ENCODE peak calls at places on chromosomes 2 and 18, in five cellular contexts. C is K562, X is HepG2, P is GM12878, U is upper lobe of left lung. B is an unnamed sample.

GRCh38 chr18:58892536-58892935 is 27.9 kb downstream of the ZNF532 start:
- ATAC-seq in C (no peak), X (no peak), P (no peak), U (no peak), B (no peak)

GRCh38 chr2:222646008-222646407 is 9.9 kb downstream of the FARSB start:
- ATAC-seq in C (peak), X (no peak), P (no peak), U (no peak), B (no peak)

GRCh38 chr2:44286884-44287638 is 11.8 kb downstream of the SLC3A1 start:
- ATAC-seq in C (no peak), X (no peak), P (no peak), U (no peak), B (no peak)

GRCh38 chr2:239240480-239240881 is 160.3 kb downstream of the HDAC4 start:
- ATAC-seq in C (peak), X (no peak), P (no peak), U (peak), B (peak)

GRCh38 chr2:217433522-217433921 is 569.3 kb downstream of the TNS1 start:
- ATAC-seq in C (no peak), X (no peak), P (no peak), U (no peak), B (no peak)

GRCh38 chr2:159133795-159134194 is 152.7 kb downstream of the WDSUB1 start:
- ATAC-seq in C (no peak), X (no peak), P (peak), U (no peak), B (no peak)

GRCh38 chr2:160635488-160635887 is 141.9 kb upstream of the RBMS1 start:
- ATAC-seq in C (no peak), X (no peak), P (no peak), U (peak), B (peak)

GRCh38 chr2:109201465-109202420 is 72.7 kb downstream of the SH3RF3 start:
- ATAC-seq in C (no peak), X (no peak), P (no peak), U (no peak), B (no peak)

GRCh38 chr2:216525972-216526371 is 27.3 kb downstream of the RPL37A start:
- ATAC-seq in C (no peak), X (no peak), P (no peak), U (no peak), B (no peak)

GRCh38 chr2:109304248-109304647 is 175.2 kb downstream of the SH3RF3 start:
- ATAC-seq in C (no peak), X (no peak), P (no peak), U (peak), B (no peak)

GRCh38 chr18:57803119-57803969 is at the start of gene ATP8B1:
- ATAC-seq in C (peak), X (peak), P (peak), U (peak), B (peak)
- TF ChIP-seq EP300 in C (no peak), X (no peak), P (no peak), U (no peak), B (no peak)

DNA sequence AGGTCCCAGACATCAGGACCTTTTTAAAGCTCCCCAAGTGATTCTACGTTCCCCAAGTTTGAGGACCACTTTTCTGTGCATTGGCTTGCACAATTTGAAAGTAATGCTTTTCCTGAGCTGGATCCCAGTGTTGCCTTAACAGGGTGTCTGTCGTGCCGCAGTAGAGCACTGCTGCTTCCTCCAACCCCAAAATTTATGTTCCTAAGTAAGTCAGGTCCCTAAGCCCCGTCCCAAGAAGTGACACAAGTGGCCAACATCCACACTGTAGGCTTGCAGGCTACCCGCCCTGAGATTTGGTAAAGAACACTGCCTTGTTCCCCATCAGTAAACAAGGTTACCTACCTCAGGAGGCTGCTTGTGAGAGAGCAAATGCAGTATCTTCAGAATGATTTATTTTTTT is 2.0 kb downstream of the SFT2D3 start:
- ATAC-seq in C (no peak), X (no peak), P (no peak), U (no peak), B (no peak)
- TF ChIP-seq POLR2AphosphoS5 in C (no peak), X (no peak), P (no peak), U (no peak), B (no peak)

GRCh38 chr2:71550801-71551630 is 97.7 kb downstream of the DYSF start:
- ATAC-seq in C (no peak), X (no peak), P (no peak), U (no peak), B (no peak)
- TF ChIP-seq EP300 in C (no peak), X (no peak), P (no peak), U (no peak), B (no peak)

DNA sequence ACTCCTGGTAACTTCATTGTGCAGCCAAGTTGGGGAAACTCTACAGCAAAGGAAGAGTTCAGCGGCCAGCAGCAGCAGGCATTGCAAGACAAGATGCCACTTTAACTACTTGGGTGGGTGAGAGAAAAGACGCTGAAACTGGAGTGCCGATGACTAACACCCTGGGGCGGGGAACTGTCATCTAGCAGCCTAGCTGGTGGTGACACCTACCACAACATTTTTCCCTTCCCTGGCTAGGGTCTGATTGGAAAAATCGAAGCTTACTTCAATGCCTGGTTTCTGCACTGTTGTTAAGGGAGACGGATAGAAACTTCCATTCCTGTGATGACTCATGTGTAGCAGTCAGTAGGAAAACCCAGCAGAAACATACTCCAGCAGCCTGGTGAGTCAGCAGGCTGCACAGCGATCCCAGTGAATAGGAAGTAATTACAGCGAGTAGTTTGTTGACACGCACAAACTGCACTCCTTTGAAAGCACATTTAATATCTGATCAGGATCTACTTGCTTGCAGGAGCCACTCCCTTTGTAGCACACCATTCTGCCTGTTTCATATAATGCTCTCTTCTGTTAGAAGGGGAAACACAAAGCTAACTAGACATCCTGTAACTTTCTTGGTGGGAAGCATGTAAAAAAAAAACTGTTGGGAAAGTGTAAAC is 62.1 kb upstream of the MAPRE2 start:
- ATAC-seq in C (peak), X (peak), P (peak), U (peak), B (peak)
- TF ChIP-seq POLR2AphosphoS5 in C (no peak), X (no peak), P (no peak), U (peak), B (peak)

DNA sequence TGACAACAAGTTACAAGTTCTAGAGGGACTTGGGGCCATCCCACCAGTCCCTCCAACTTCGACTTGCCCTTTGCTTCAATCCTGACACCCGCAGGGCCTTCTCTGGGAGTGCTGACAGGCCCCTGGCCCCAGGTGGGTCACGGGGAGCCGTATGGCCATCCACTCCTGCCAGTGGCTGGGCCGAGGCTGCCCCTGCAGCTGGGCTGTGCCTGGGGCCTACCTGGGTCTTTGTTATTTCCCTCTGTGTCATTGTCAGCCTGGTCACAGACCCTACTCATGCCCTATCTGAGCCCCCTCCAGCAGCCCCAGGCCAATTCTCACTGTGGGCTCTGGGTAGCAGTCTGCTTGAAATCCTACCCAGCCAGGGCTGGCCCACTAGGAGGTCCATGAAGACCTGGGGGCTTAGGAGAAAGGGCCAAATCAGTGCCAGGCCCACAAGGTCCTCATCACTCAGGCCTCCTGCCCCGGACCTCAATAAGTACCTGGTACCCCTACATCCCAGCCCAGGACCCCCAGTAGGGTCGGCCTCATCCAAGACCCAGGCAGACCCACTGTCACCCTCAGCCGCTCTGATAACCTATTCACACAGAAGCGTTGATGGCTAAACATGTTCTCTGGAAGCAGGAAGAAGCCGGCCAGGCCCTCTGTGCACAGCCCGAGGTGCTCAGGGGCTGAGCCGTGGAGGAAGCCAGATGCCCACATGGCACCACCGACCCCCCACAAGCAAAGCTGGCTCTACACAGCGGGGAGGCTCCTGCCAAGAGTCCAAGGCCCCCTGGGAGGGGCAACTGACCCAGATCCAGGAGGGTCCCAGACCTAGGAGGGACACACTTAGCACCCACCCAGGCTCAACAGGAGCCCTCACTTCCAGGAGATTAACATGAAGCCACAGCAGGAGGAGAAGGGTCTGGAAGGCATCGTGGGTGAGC is 57.7 kb downstream of the BIN1 start:
- ATAC-seq in C (no peak), X (no peak), P (no peak), U (no peak), B (no peak)
- TF ChIP-seq EP300 in C (no peak), X (no peak), P (no peak), U (no peak), B (no peak)

DNA sequence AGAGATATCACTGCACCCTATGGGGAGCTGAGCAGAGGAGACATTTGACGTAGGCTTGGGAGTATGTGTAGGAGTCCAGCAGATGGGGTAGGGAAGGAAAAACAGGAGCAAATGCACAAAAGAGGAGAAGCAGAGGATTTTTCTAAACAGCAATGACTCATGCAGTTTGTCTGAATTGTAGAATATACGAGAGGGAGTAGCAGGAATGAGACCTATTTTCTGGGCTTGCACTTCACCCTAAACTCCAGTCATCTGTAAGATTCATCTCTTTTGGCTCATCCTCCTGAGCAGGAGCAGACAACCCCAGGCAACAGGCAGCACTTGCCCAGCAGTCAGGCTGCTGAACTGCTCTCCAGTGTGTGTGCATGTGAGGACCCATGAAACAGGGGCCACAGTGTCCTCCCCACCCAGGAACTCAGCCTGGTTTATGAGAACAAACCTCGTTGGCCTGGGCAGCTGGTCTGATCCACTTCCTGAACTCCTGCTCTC is 100.2 kb upstream of the CDC42EP3 start:
- ATAC-seq in C (no peak), X (no peak), P (no peak), U (no peak), B (no peak)
- TF ChIP-seq POLR2AphosphoS5 in C (no peak), X (no peak), P (no peak), U (no peak), B (no peak)

GRCh38 chr18:35639296-35639695 is 57.8 kb downstream of the GALNT1 start:
- ATAC-seq in C (no peak), X (no peak), P (no peak), U (no peak), B (no peak)

GRCh38 chr18:35637226-35637625 is 55.7 kb downstream of the GALNT1 start:
- ATAC-seq in C (no peak), X (no peak), P (no peak), U (no peak), B (no peak)

GRCh38 chr18:35634376-35634775 is 52.8 kb downstream of the GALNT1 start:
- ATAC-seq in C (no peak), X (no peak), P (no peak), U (no peak), B (no peak)

DNA sequence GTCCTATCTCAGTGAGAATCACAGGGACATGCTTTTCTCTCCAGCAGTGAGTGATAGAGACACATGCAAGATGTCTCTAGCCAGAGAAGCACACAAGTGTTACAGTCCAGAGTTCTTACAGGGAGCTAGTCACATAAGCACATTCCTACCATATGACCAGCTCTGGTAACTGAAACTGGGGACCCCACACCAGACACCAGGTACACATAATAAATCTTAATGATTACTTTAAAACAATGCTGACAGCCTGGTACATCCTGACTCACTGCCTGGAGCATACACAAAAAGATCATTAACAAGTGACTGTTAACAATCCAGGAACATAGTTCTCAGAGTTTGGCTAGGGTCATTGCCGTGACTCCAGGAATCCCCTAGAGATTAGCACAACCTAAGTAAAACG is 53.6 kb downstream of the GALNT1 start:
- ATAC-seq in C (no peak), X (no peak), P (no peak), U (no peak), B (no peak)
- TF ChIP-seq EP300 in C (no peak), X (no peak), P (no peak), U (no peak), B (no peak)

GRCh38 chr2:68384485-68385107 is 19.5 kb downstream of the PLEK start:
- ATAC-seq in C (peak), X (no peak), P (no peak), U (no peak), B (no peak)

GRCh38 chr2:68385232-68385906 is 20.3 kb downstream of the PLEK start:
- ATAC-seq in C (no peak), X (no peak), P (peak), U (peak), B (no peak)

GRCh38 chr2:68387408-68388350 is 22.6 kb downstream of the PLEK start:
- ATAC-seq in C (no peak), X (no peak), P (peak), U (peak), B (no peak)

GRCh38 chr2:68385907-68386287 is 20.8 kb downstream of the PLEK start:
- ATAC-seq in C (no peak), X (no peak), P (no peak), U (no peak), B (no peak)

GRCh38 chr2:68386362-68386761 is 21.3 kb downstream of the PLEK start:
- ATAC-seq in C (no peak), X (no peak), P (no peak), U (no peak), B (no peak)
- TF ChIP-seq POLR2AphosphoS5 in C (no peak), X (no peak), P (no peak), U (no peak), B (no peak)

B was measured in gastroesophageal sphincter.